ENCODE peak calls at places on chromosomes 5 and 9, in four cellular contexts. One of them, this sample, is unnamed. For H3K27me3, the result is how much of the 10 kb centered on the place peaks cover.

GRCh38 chr5:73189816-73190451 is 16.9 kb downstream of the TMEM174 start:
- DNase-seq in Peyer's patch: no peak
- DNase-seq in GM12878: no peak
- DNase-seq in body of pancreas: no peak
- DNase-seq in this sample: peak

GRCh38 chr9:132622144-132622543 is 39.7 kb downstream of the BARHL1 start:
- DNase-seq in Peyer's patch: no peak
- DNase-seq in GM12878: no peak
- DNase-seq in body of pancreas: no peak
- DNase-seq in this sample: no peak

GRCh38 chr5:37549411-37549810 is 170.3 kb downstream of the WDR70 start:
- DNase-seq in Peyer's patch: no peak
- DNase-seq in GM12878: no peak
- DNase-seq in body of pancreas: no peak
- DNase-seq in this sample: no peak

GRCh38 chr9:13480688-13481087 is 201.2 kb upstream of the MPDZ start:
- DNase-seq in Peyer's patch: no peak
- DNase-seq in GM12878: no peak
- DNase-seq in body of pancreas: no peak
- DNase-seq in this sample: no peak

GRCh38 chr9:27537027-27537435 is 7.4 kb upstream of the MOB3B start:
- DNase-seq in Peyer's patch: no peak
- DNase-seq in GM12878: no peak
- DNase-seq in body of pancreas: no peak
- DNase-seq in this sample: no peak

GRCh38 chr9:82031538-82032280 is 43.1 kb downstream of the SPATA31D1 start:
- DNase-seq in Peyer's patch: no peak
- DNase-seq in GM12878: no peak
- DNase-seq in body of pancreas: peak
- DNase-seq in this sample: peak

GRCh38 chr9:72665421-72665820 is 144.0 kb downstream of the TMC1 start:
- DNase-seq in Peyer's patch: no peak
- DNase-seq in GM12878: no peak
- DNase-seq in body of pancreas: no peak
- DNase-seq in this sample: no peak

GRCh38 chr9:127360829-127361228 is 36.1 kb upstream of the SLC2A8 start:
- DNase-seq in Peyer's patch: no peak
- DNase-seq in GM12878: no peak
- DNase-seq in body of pancreas: no peak
- DNase-seq in this sample: peak

GRCh38 chr9:126159661-126160060 is 167.0 kb upstream of the MVB12B start:
- DNase-seq in Peyer's patch: no peak
- DNase-seq in GM12878: no peak
- DNase-seq in body of pancreas: no peak
- DNase-seq in this sample: no peak

GRCh38 chr5:109275919-109276318 is 133.9 kb downstream of the PJA2 start:
- DNase-seq in Peyer's patch: no peak
- DNase-seq in GM12878: no peak
- DNase-seq in body of pancreas: no peak
- DNase-seq in this sample: no peak

GRCh38 chr9:94826044-94826443 is 99.5 kb downstream of the AOPEP start:
- DNase-seq in Peyer's patch: no peak
- DNase-seq in GM12878: no peak
- DNase-seq in body of pancreas: no peak
- DNase-seq in this sample: no peak

GRCh38 chr9:19232117-19232829 is 1.8 kb downstream of the DENND4C start:
- DNase-seq in Peyer's patch: no peak
- DNase-seq in GM12878: no peak
- DNase-seq in body of pancreas: no peak
- DNase-seq in this sample: no peak

GRCh38 chr5:73564644-73565165 is 734 bp downstream of the ANKRA2 start:
- DNase-seq in Peyer's patch: no peak
- DNase-seq in GM12878: no peak
- DNase-seq in body of pancreas: no peak
- DNase-seq in this sample: no peak

GRCh38 chr5:147849226-147849625 is 17.8 kb upstream of the SPINK1 start:
- DNase-seq in Peyer's patch: no peak
- DNase-seq in GM12878: no peak
- DNase-seq in body of pancreas: no peak
- DNase-seq in this sample: no peak

GRCh38 chr5:62779010-62779422 is 200.4 kb downstream of the LRRC70 start:
- DNase-seq in Peyer's patch: no peak
- DNase-seq in GM12878: no peak
- DNase-seq in body of pancreas: no peak
- DNase-seq in this sample: peak

GRCh38 chr9:85223506-85224108 is 518.1 kb downstream of the AGTPBP1 start:
- DNase-seq in Peyer's patch: no peak
- DNase-seq in GM12878: no peak
- DNase-seq in body of pancreas: no peak
- DNase-seq in this sample: no peak

GRCh38 chr9:100641166-100641565 is 63.3 kb downstream of the CAVIN4 start:
- DNase-seq in Peyer's patch: no peak
- DNase-seq in GM12878: no peak
- DNase-seq in body of pancreas: no peak
- DNase-seq in this sample: no peak

GRCh38 chr5:37272564-37272963 is 23.4 kb upstream of the CPLANE1 start:
- DNase-seq in Peyer's patch: no peak
- DNase-seq in GM12878: no peak
- DNase-seq in body of pancreas: no peak
- DNase-seq in this sample: peak

GRCh38 chr5:132411382-132411925 is 41.9 kb downstream of the SLC22A5 start:
- DNase-seq in Peyer's patch: peak
- DNase-seq in GM12878: no peak
- DNase-seq in body of pancreas: no peak
- DNase-seq in this sample: no peak

GRCh38 chr5:104890767-104891166 is 1328.2 kb upstream of the NUDT12 start:
- DNase-seq in Peyer's patch: no peak
- DNase-seq in GM12878: no peak
- DNase-seq in body of pancreas: no peak
- DNase-seq in this sample: no peak

GRCh38 chr9:83327323-83327722 is 210.9 kb downstream of the FRMD3 start:
- DNase-seq in Peyer's patch: no peak
- DNase-seq in GM12878: no peak
- DNase-seq in body of pancreas: no peak
- DNase-seq in this sample: peak

GRCh38 chr5:100424787-100425186 is 110.4 kb upstream of the FAM174A start:
- DNase-seq in Peyer's patch: no peak
- DNase-seq in GM12878: no peak
- DNase-seq in body of pancreas: no peak
- DNase-seq in this sample: no peak

DNA sequence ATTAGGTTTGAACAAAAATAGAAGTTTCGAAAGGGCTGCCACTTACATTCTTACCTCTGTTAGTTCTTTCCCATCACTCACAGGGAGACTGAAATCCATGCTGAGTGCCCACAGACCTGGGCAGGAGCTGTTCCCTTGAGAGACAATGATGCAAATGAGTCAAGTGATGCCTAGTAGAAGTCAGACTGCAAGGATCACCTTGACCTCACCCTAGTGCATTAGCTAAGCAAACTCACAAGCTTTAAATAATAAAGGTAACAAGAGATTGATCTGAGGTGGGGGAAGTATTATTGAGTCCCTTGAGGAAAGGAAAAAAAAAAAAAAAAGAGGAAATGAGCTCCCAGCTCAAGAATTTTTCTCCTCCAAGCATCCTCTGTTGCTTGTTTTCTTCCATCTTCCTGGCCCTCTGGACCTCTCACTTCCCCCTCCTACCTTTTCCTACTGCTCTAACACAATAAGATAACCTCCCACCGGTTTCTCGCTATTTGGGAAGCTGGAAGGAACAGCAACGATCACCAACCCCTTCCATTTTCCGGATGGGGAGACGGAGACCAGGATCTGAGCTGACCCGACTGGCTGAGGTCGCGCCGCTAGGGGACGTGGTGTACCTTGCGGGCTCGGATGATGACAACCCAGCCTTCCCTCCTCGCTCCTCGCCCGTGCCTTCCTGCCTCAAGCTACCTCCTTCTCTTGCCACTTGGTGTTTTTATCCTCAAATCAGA is 2.0 kb downstream of the LPAR1 start:
- DNase-seq in Peyer's patch: peak
- DNase-seq in GM12878: no peak
- DNase-seq in body of pancreas: peak
- DNase-seq in this sample: peak
- TF ChIP-seq POLR2A in Peyer's patch: no peak
- TF ChIP-seq POLR2A in GM12878: no peak
- TF ChIP-seq POLR2A in body of pancreas: no peak
- TF ChIP-seq POLR2A in this sample: no peak

DNA sequence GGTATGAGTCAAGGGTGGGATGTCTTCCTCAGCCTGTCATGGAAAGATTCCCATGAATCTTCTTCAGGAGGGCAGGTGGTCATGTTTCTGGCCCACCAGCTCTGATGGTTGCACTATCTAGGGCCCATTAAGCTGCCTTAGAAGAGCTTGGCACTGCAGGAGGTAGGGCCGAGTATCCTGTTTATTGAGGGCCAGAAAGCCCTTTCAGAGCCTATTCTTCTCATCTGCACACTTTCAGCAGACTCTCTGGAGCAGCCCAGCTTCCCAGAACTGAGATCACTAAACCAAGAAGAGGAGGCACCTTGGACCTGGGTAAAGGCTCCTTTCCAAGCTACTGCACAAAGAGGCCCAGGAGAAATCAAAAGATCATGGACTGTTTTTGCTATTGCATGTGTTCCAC is 146.5 kb downstream of the MTX3 start:
- DNase-seq in Peyer's patch: no peak
- DNase-seq in GM12878: no peak
- DNase-seq in body of pancreas: no peak
- DNase-seq in this sample: no peak
- H3K4me3 ChIP-seq in Peyer's patch: no peak
- H3K4me3 ChIP-seq in GM12878: no peak
- H3K4me3 ChIP-seq in body of pancreas: no peak
- H3K4me3 ChIP-seq in this sample: no peak

GRCh38 chr9:122228191-122228905 is 409 bp downstream of the LHX6 start:
- DNase-seq in Peyer's patch: no peak
- DNase-seq in GM12878: no peak
- DNase-seq in body of pancreas: no peak
- DNase-seq in this sample: no peak
- H3K27me3 ChIP-seq in Peyer's patch: under half
- H3K27me3 ChIP-seq in GM12878: under half
- H3K27me3 ChIP-seq in body of pancreas: under half
- H3K27me3 ChIP-seq in this sample: half or more

GRCh38 chr9:121286688-121286972 is 18.7 kb downstream of the GSN start:
- DNase-seq in Peyer's patch: no peak
- DNase-seq in GM12878: no peak
- DNase-seq in body of pancreas: no peak
- DNase-seq in this sample: no peak

GRCh38 chr9:121288874-121289553 is 21.1 kb downstream of the GSN start:
- DNase-seq in Peyer's patch: no peak
- DNase-seq in GM12878: no peak
- DNase-seq in body of pancreas: peak
- DNase-seq in this sample: peak

GRCh38 chr9:121285835-121286687 is 18.1 kb downstream of the GSN start:
- DNase-seq in Peyer's patch: no peak
- DNase-seq in GM12878: no peak
- DNase-seq in body of pancreas: peak
- DNase-seq in this sample: peak

GRCh38 chr9:121288557-121288873 is 20.6 kb downstream of the GSN start:
- DNase-seq in Peyer's patch: no peak
- DNase-seq in GM12878: no peak
- DNase-seq in body of pancreas: no peak
- DNase-seq in this sample: no peak

GRCh38 chr9:121286973-121287721 is 19.2 kb downstream of the GSN start:
- DNase-seq in Peyer's patch: no peak
- DNase-seq in GM12878: no peak
- DNase-seq in body of pancreas: peak
- DNase-seq in this sample: peak
- TF ChIP-seq POLR2A in Peyer's patch: no peak
- TF ChIP-seq POLR2A in GM12878: no peak
- TF ChIP-seq POLR2A in body of pancreas: no peak
- TF ChIP-seq POLR2A in this sample: peak

DNA sequence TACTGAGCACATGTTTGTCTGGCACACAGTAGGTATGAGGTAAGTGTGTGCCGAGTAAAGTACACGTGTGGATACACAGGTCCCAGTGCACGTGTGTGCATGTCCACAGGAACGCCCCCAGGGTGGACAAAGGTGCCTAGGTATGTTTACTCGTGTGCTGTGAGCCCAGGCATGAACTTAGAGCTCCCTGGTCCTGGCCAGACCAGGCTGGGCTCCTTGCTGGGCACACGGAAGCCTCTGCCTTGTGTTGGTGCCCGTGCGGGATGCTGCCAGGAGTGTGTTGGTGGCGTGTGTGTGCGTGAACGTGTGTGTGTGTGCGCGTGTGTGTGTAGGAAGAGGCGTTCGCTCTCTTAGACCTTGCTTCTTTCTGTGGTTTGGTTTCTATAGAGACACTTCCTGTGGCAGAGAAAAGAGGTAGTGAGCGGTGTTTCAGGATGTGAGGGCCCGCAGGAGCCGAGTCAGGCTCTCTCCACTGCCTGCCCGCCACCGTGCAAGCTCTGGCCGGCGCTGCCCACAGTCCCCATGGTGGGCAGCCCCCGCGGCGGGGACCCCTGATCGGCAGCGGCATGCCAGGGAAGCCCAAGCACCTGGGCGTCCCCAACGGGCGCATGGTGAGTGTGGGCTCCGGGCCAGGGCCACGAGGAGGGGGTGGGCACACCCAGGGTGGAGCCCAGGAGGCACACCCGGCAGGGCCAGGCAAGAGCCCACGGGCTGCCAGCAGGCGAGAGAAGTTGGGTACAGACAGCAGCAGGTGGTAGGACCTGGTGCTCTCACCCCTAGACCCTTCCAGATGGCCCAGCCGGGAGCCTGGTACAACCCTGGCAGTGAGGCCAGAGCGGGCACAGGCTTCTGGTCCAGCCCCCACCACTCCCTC is at the start of gene RGS14:
- DNase-seq in Peyer's patch: peak
- DNase-seq in GM12878: peak
- DNase-seq in body of pancreas: no peak
- DNase-seq in this sample: no peak
- H3K4me3 ChIP-seq in Peyer's patch: peak
- H3K4me3 ChIP-seq in GM12878: peak
- H3K4me3 ChIP-seq in body of pancreas: no peak
- H3K4me3 ChIP-seq in this sample: no peak

DNA sequence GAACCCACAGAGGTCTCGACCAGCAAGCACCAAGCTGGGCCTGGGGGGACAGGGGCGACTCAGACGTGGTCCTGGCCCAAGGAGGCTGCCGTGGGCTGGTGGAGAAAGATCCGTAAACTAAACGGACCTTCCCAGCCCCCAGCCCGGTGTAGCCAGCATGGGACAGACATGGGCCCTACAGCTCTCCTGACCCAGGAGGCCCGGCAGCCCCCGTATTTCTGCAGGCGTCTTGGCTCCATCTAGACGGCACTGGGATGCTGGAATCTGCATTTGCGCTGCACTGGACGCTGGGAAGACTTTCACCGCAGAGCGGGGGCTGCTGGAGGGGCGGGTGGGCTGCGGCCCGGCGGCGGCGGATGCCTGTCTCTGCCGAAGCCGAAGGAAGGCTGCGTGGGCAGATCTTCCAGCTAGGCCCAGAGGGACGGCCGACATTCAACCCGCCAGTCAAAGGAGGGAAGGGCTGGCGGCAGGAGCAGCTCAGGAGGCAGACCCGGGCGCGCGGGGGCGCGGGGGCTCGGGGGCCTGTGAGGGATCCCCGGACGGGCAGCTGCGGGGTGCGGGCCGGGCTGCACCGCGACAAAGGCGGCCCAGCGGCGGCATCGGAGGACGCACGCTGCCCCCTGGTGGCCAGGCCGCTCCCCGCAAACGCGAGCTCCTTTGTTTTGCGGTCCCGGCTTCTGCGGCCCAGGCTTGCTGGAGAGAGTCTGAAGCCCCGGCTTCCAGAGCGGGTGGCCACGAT is 266.2 kb downstream of the NSG2 start:
- DNase-seq in Peyer's patch: no peak
- DNase-seq in GM12878: no peak
- DNase-seq in body of pancreas: peak
- DNase-seq in this sample: peak
- H3K27me3 ChIP-seq in Peyer's patch: under half
- H3K27me3 ChIP-seq in GM12878: under half
- H3K27me3 ChIP-seq in body of pancreas: under half
- H3K27me3 ChIP-seq in this sample: under half

This sample was measured in adrenal gland.